ENCODE peak calls at places on chromosome 7, in seven cellular contexts. One of them, this sample, is unnamed.
A peak's percentile ranks its signal among the peaks of the same experiment; 100 is the strongest.

GRCh38 chr7:100632951-100633717 is 8.2 kb downstream of the TFR2 start:
- DNase-seq in neuronal stem cell: no peak
- DNase-seq in H1: no peak
- DNase-seq in IMR-90: peak; percentile 29
- DNase-seq in H9: peak; percentile 65
- DNase-seq in mesendoderm: peak; percentile 40
- DNase-seq in trophoblast cell: peak; percentile 62
- DNase-seq in this sample: peak; percentile 42

GRCh38 chr7:25305831-25306230 is 77.5 kb upstream of the NPVF start:
- DNase-seq in neuronal stem cell: no peak
- DNase-seq in H1: no peak
- DNase-seq in IMR-90: no peak
- DNase-seq in H9: no peak
- DNase-seq in mesendoderm: no peak
- DNase-seq in trophoblast cell: no peak
- DNase-seq in this sample: peak; percentile 55

GRCh38 chr7:41097501-41097900 is 605.4 kb downstream of the INHBA start:
- DNase-seq in neuronal stem cell: no peak
- DNase-seq in H1: no peak
- DNase-seq in IMR-90: peak; percentile 95
- DNase-seq in H9: no peak
- DNase-seq in mesendoderm: no peak
- DNase-seq in trophoblast cell: no peak
- DNase-seq in this sample: peak; percentile 18

GRCh38 chr7:41886257-41886905 is 183.5 kb upstream of the INHBA start:
- DNase-seq in neuronal stem cell: no peak
- DNase-seq in H1: no peak
- DNase-seq in IMR-90: peak; percentile 95
- DNase-seq in H9: no peak
- DNase-seq in mesendoderm: peak; percentile 85
- DNase-seq in trophoblast cell: peak; percentile 31
- DNase-seq in this sample: peak; percentile 94

GRCh38 chr7:156802214-156802613 is 90.8 kb downstream of the LMBR1 start:
- DNase-seq in neuronal stem cell: no peak
- DNase-seq in H1: no peak
- DNase-seq in IMR-90: no peak
- DNase-seq in H9: no peak
- DNase-seq in mesendoderm: no peak
- DNase-seq in trophoblast cell: no peak
- DNase-seq in this sample: no peak

GRCh38 chr7:97307521-97308108 is 190.1 kb downstream of the SDHAF3 start:
- DNase-seq in neuronal stem cell: no peak
- DNase-seq in H1: no peak
- DNase-seq in IMR-90: peak; percentile 0
- DNase-seq in H9: no peak
- DNase-seq in mesendoderm: no peak
- DNase-seq in trophoblast cell: no peak
- DNase-seq in this sample: peak; percentile 71

GRCh38 chr7:80185571-80185970 is 50.9 kb downstream of the GNAI1 start:
- DNase-seq in neuronal stem cell: no peak
- DNase-seq in H1: no peak
- DNase-seq in IMR-90: no peak
- DNase-seq in H9: no peak
- DNase-seq in mesendoderm: no peak
- DNase-seq in trophoblast cell: peak; percentile 13
- DNase-seq in this sample: peak; percentile 50

GRCh38 chr7:13912740-13913320 is 76.6 kb downstream of the ETV1 start:
- DNase-seq in neuronal stem cell: no peak
- DNase-seq in H1: no peak
- DNase-seq in IMR-90: no peak
- DNase-seq in H9: no peak
- DNase-seq in mesendoderm: no peak
- DNase-seq in trophoblast cell: no peak
- DNase-seq in this sample: no peak

GRCh38 chr7:17986826-17987225 is 40.8 kb downstream of the PRPS1L1 start:
- DNase-seq in neuronal stem cell: no peak
- DNase-seq in H1: no peak
- DNase-seq in IMR-90: peak; percentile 88
- DNase-seq in H9: no peak
- DNase-seq in mesendoderm: no peak
- DNase-seq in trophoblast cell: peak; percentile 79
- DNase-seq in this sample: peak; percentile 84

GRCh38 chr7:50795253-50795652 is 12.6 kb upstream of the GRB10 start:
- DNase-seq in neuronal stem cell: no peak
- DNase-seq in H1: no peak
- DNase-seq in IMR-90: no peak
- DNase-seq in H9: no peak
- DNase-seq in mesendoderm: no peak
- DNase-seq in trophoblast cell: no peak
- DNase-seq in this sample: no peak

GRCh38 chr7:151386301-151387160 is 23.3 kb downstream of the WDR86 start:
- DNase-seq in neuronal stem cell: no peak
- DNase-seq in H1: no peak
- DNase-seq in IMR-90: no peak
- DNase-seq in H9: no peak
- DNase-seq in mesendoderm: no peak
- DNase-seq in trophoblast cell: peak; percentile 52
- DNase-seq in this sample: no peak

GRCh38 chr7:151859111-151859947 is 17.6 kb downstream of the PRKAG2 start:
- DNase-seq in neuronal stem cell: no peak
- DNase-seq in H1: no peak
- DNase-seq in IMR-90: no peak
- DNase-seq in H9: no peak
- DNase-seq in mesendoderm: no peak
- DNase-seq in trophoblast cell: no peak
- DNase-seq in this sample: no peak

GRCh38 chr7:139846297-139846696 is 17.2 kb downstream of the TBXAS1 start:
- DNase-seq in neuronal stem cell: no peak
- DNase-seq in H1: no peak
- DNase-seq in IMR-90: no peak
- DNase-seq in H9: no peak
- DNase-seq in mesendoderm: no peak
- DNase-seq in trophoblast cell: no peak
- DNase-seq in this sample: no peak

GRCh38 chr7:87193912-87194311 is 25.6 kb downstream of the TMEM243 start:
- DNase-seq in neuronal stem cell: no peak
- DNase-seq in H1: no peak
- DNase-seq in IMR-90: no peak
- DNase-seq in H9: no peak
- DNase-seq in mesendoderm: no peak
- DNase-seq in trophoblast cell: no peak
- DNase-seq in this sample: no peak

GRCh38 chr7:30276203-30276900 is 8.0 kb upstream of the ZNRF2 start:
- DNase-seq in neuronal stem cell: peak; percentile 39
- DNase-seq in H1: peak; percentile 15
- DNase-seq in IMR-90: peak; percentile 62
- DNase-seq in H9: peak; percentile 65
- DNase-seq in mesendoderm: peak; percentile 81
- DNase-seq in trophoblast cell: peak; percentile 55
- DNase-seq in this sample: peak; percentile 60

GRCh38 chr7:97128736-97129135 is 11.2 kb downstream of the SDHAF3 start:
- DNase-seq in neuronal stem cell: no peak
- DNase-seq in H1: no peak
- DNase-seq in IMR-90: no peak
- DNase-seq in H9: no peak
- DNase-seq in mesendoderm: no peak
- DNase-seq in trophoblast cell: no peak
- DNase-seq in this sample: no peak

GRCh38 chr7:36283711-36284130 is 105.9 kb upstream of the ANLN start:
- DNase-seq in neuronal stem cell: no peak
- DNase-seq in H1: no peak
- DNase-seq in IMR-90: no peak
- DNase-seq in H9: no peak
- DNase-seq in mesendoderm: no peak
- DNase-seq in trophoblast cell: peak; percentile 41
- DNase-seq in this sample: peak; percentile 29

GRCh38 chr7:148256433-148256832 is 334.1 kb upstream of the C7orf33 start:
- DNase-seq in neuronal stem cell: no peak
- DNase-seq in H1: no peak
- DNase-seq in IMR-90: no peak
- DNase-seq in H9: no peak
- DNase-seq in mesendoderm: no peak
- DNase-seq in trophoblast cell: no peak
- DNase-seq in this sample: no peak

GRCh38 chr7:82528577-82529305 is 85.2 kb upstream of the CACNA2D1 start:
- DNase-seq in neuronal stem cell: no peak
- DNase-seq in H1: no peak
- DNase-seq in IMR-90: peak; percentile 76
- DNase-seq in H9: no peak
- DNase-seq in mesendoderm: no peak
- DNase-seq in trophoblast cell: no peak
- DNase-seq in this sample: no peak

GRCh38 chr7:46752881-46753366 is 829.0 kb downstream of the TNS3 start:
- DNase-seq in neuronal stem cell: no peak
- DNase-seq in H1: no peak
- DNase-seq in IMR-90: peak; percentile 77
- DNase-seq in H9: no peak
- DNase-seq in mesendoderm: no peak
- DNase-seq in trophoblast cell: no peak
- DNase-seq in this sample: peak; percentile 59

GRCh38 chr7:84271550-84271949 is 77.0 kb upstream of the SEMA3A start:
- DNase-seq in neuronal stem cell: no peak
- DNase-seq in H1: no peak
- DNase-seq in IMR-90: peak; percentile 45
- DNase-seq in H9: no peak
- DNase-seq in mesendoderm: no peak
- DNase-seq in trophoblast cell: no peak
- DNase-seq in this sample: peak; percentile 36

GRCh38 chr7:37732253-37732652 is 48.7 kb downstream of the GPR141 start:
- DNase-seq in neuronal stem cell: peak; percentile 27
- DNase-seq in H1: peak; percentile 21
- DNase-seq in IMR-90: no peak
- DNase-seq in H9: peak; percentile 64
- DNase-seq in mesendoderm: peak; percentile 78
- DNase-seq in trophoblast cell: peak; percentile 75
- DNase-seq in this sample: no peak

GRCh38 chr7:99024066-99024465 is 119.8 kb downstream of the SMURF1 start:
- DNase-seq in neuronal stem cell: no peak
- DNase-seq in H1: no peak
- DNase-seq in IMR-90: no peak
- DNase-seq in H9: no peak
- DNase-seq in mesendoderm: no peak
- DNase-seq in trophoblast cell: no peak
- DNase-seq in this sample: peak; percentile 14

GRCh38 chr7:4479367-4480039 is 202.6 kb upstream of the FOXK1 start:
- DNase-seq in neuronal stem cell: no peak
- DNase-seq in H1: peak; percentile 41
- DNase-seq in IMR-90: peak; percentile 16
- DNase-seq in H9: peak; percentile 85
- DNase-seq in mesendoderm: peak; percentile 93
- DNase-seq in trophoblast cell: peak; percentile 81
- DNase-seq in this sample: peak; percentile 49

GRCh38 chr7:7246223-7246622 is 63.9 kb downstream of the C1GALT1 start:
- DNase-seq in neuronal stem cell: no peak
- DNase-seq in H1: no peak
- DNase-seq in IMR-90: no peak
- DNase-seq in H9: no peak
- DNase-seq in mesendoderm: no peak
- DNase-seq in trophoblast cell: no peak
- DNase-seq in this sample: no peak

DNA sequence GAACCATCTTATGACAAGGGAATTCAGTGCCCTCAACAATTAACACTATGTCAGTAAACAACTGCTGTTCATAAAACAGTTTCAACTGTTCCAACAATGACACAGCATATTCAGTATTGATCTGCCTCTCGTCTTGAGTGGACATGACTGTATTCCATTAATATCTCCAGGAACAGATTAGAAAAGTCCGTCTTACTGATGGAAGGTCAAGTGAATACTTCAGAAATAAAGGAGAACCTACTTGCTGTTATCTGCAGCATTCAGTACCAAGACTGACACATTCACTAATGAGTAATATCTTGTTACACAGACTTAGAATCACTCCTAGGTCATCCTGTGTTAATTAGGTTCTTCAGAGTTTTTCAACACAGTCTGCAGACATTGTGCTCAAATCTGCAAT is 12.1 kb downstream of the KBTBD2 start:
- DNase-seq in neuronal stem cell: no peak
- DNase-seq in H1: no peak
- DNase-seq in IMR-90: no peak
- DNase-seq in H9: no peak
- DNase-seq in mesendoderm: no peak
- DNase-seq in trophoblast cell: no peak
- DNase-seq in this sample: peak; percentile 39
- H2BK5ac ChIP-seq in neuronal stem cell: no peak overlapping the region
- H2BK5ac ChIP-seq in H1: no peak overlapping the region
- H2BK5ac ChIP-seq in IMR-90: peak overlapping the region; percentile 64
- H2BK5ac ChIP-seq in H9: no peak overlapping the region
- H2BK5ac ChIP-seq in mesendoderm: no peak overlapping the region
- H2BK5ac ChIP-seq in trophoblast cell: no peak overlapping the region
- H2BK5ac ChIP-seq in this sample: no peak overlapping the region

DNA sequence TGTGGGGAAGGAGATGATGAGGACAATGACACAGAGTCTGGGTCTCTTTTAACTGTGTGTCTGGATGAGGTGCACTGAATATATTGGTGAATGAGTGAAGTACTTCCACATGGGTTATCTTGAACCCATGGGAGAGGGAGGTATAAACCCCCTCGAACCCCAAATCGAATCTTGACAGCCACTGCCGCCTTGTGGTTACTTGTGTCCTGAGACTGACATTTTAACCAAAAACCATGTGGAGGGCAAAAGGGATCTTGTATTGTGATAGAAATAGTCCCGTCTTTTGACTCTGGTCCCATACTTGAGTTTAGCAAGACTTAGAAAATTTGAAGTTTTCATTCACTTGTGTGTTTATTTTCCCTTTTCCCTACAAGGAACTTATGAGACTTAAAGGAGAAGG is 283.3 kb downstream of the PHTF2 start:
- DNase-seq in neuronal stem cell: no peak
- DNase-seq in H1: no peak
- DNase-seq in IMR-90: no peak
- DNase-seq in H9: peak; percentile 35
- DNase-seq in mesendoderm: no peak
- DNase-seq in trophoblast cell: no peak
- DNase-seq in this sample: no peak
- H2BK5ac ChIP-seq in neuronal stem cell: no peak overlapping the region
- H2BK5ac ChIP-seq in H1: no peak overlapping the region
- H2BK5ac ChIP-seq in IMR-90: no peak overlapping the region
- H2BK5ac ChIP-seq in H9: no peak overlapping the region
- H2BK5ac ChIP-seq in mesendoderm: no peak overlapping the region
- H2BK5ac ChIP-seq in trophoblast cell: no peak overlapping the region
- H2BK5ac ChIP-seq in this sample: no peak overlapping the region

GRCh38 chr7:33632840-33633239 is 272.5 kb upstream of the BMPER start:
- DNase-seq in neuronal stem cell: peak; percentile 15
- DNase-seq in H1: no peak
- DNase-seq in IMR-90: no peak
- DNase-seq in H9: no peak
- DNase-seq in mesendoderm: no peak
- DNase-seq in trophoblast cell: no peak
- DNase-seq in this sample: no peak
- H2BK5ac ChIP-seq in neuronal stem cell: no peak overlapping the region
- H2BK5ac ChIP-seq in H1: no peak overlapping the region
- H2BK5ac ChIP-seq in IMR-90: no peak overlapping the region
- H2BK5ac ChIP-seq in H9: no peak overlapping the region
- H2BK5ac ChIP-seq in mesendoderm: no peak overlapping the region
- H2BK5ac ChIP-seq in trophoblast cell: no peak overlapping the region
- H2BK5ac ChIP-seq in this sample: no peak overlapping the region

GRCh38 chr7:15851201-15851600 is 164.7 kb upstream of the MEOX2 start:
- DNase-seq in neuronal stem cell: no peak
- DNase-seq in H1: no peak
- DNase-seq in IMR-90: peak; percentile 23
- DNase-seq in H9: no peak
- DNase-seq in mesendoderm: no peak
- DNase-seq in trophoblast cell: no peak
- DNase-seq in this sample: no peak
- H2BK5ac ChIP-seq in neuronal stem cell: no peak overlapping the region
- H2BK5ac ChIP-seq in H1: no peak overlapping the region
- H2BK5ac ChIP-seq in IMR-90: no peak overlapping the region
- H2BK5ac ChIP-seq in H9: no peak overlapping the region
- H2BK5ac ChIP-seq in mesendoderm: no peak overlapping the region
- H2BK5ac ChIP-seq in trophoblast cell: no peak overlapping the region
- H2BK5ac ChIP-seq in this sample: no peak overlapping the region

This sample was measured in mesenchymal stem cell.